ENCODE peak calls at places on chromosome 4, in six cellular contexts. V is astrocyte of the cerebellum; Q is CD4-positive, alpha-beta T cell; K is dermis microvascular lymphatic vessel endothelial cell; J is stimulated activated CD8-positive, alpha-beta memory T cell treated with anti-CD3 and anti-CD28 coated beads, Interleukin-7, amount 100 ng/mL, for 4 hours; S is NCI-H774. O is an unnamed sample.

GRCh38 chr4:1550122-1551070 is 133.7 kb downstream of the FAM53A start:
- DNase-seq in Q (no peak), J (no peak), S (no peak), K (no peak), V (no peak), O (no peak)

GRCh38 chr4:107902715-107903114 is 28.6 kb upstream of the CYP2U1 start:
- DNase-seq in J (no peak), Q (no peak), V (no peak), S (no peak), K (no peak), O (no peak)

GRCh38 chr4:27082786-27083185 is 222.1 kb downstream of the STIM2 start:
- DNase-seq in K (no peak), V (no peak), Q (no peak), S (no peak), J (no peak), O (no peak)

GRCh38 chr4:142886566-142886965 is 40.5 kb upstream of the INPP4B start:
- DNase-seq in J (no peak), V (no peak), Q (no peak), K (no peak), S (no peak), O (no peak)

GRCh38 chr4:3201718-3202702 is 46.9 kb upstream of the MSANTD1 start:
- DNase-seq in Q (peak; percentile 61), S (no peak), J (peak; percentile 39), K (peak; percentile 19), V (peak; percentile 9), O (no peak)

GRCh38 chr4:53189011-53189410 is 176.8 kb downstream of the SCFD2 start:
- DNase-seq in K (no peak), V (no peak), J (no peak), Q (no peak), S (no peak), O (no peak)

GRCh38 chr4:41199788-41200187 is 14.6 kb downstream of the APBB2 start:
- DNase-seq in J (no peak), Q (no peak), K (peak; percentile 63), S (no peak), V (no peak), O (no peak)

GRCh38 chr4:114077610-114078009 is 98.2 kb upstream of the ARSJ start:
- DNase-seq in J (no peak), Q (no peak), V (peak; percentile 66), K (peak; percentile 94), S (no peak), O (no peak)

GRCh38 chr4:52421811-52422213 is 237.3 kb downstream of the USP46 start:
- DNase-seq in V (no peak), K (no peak), Q (no peak), S (no peak), J (no peak), O (no peak)

GRCh38 chr4:99885063-99885664 is 9.1 kb downstream of the LAMTOR3 start:
- DNase-seq in Q (no peak), S (no peak), V (peak; percentile 38), J (no peak), K (peak; percentile 40), O (peak; percentile 4)

GRCh38 chr4:28105271-28105859 is 1244.7 kb downstream of the STIM2 start:
- DNase-seq in Q (no peak), V (no peak), J (no peak), S (no peak), K (no peak), O (no peak)

GRCh38 chr4:25712611-25713010 is 57.0 kb downstream of the SLC34A2 start:
- DNase-seq in K (no peak), Q (no peak), V (no peak), S (no peak), J (no peak), O (no peak)

GRCh38 chr4:29423836-29424721 is 1296.1 kb upstream of the PCDH7 start:
- DNase-seq in V (peak; percentile 37), S (no peak), Q (no peak), K (no peak), J (no peak), O (no peak)

GRCh38 chr4:120557372-120557771 is 365.2 kb downstream of the PRDM5 start:
- DNase-seq in J (no peak), K (no peak), V (no peak), S (no peak), Q (no peak), O (no peak)

GRCh38 chr4:186624951-186625350 is 69.6 kb upstream of the MTNR1A start:
- DNase-seq in S (no peak), Q (no peak), V (peak; percentile 33), J (no peak), K (no peak), O (no peak)

GRCh38 chr4:55445921-55446577 is 50.3 kb downstream of the TMEM165 start:
- DNase-seq in K (no peak), S (no peak), Q (no peak), J (no peak), V (peak; percentile 18), O (no peak)

GRCh38 chr4:53702334-53703266 is 111.3 kb upstream of the LNX1 start:
- DNase-seq in K (peak; percentile 88), V (no peak), Q (no peak), J (no peak), S (peak; percentile 79), O (peak; percentile 28)

GRCh38 chr4:56757270-56757746 is 64.2 kb downstream of the SPINK2 start:
- DNase-seq in J (peak; percentile 22), Q (peak; percentile 39), V (no peak), K (peak; percentile 21), S (no peak), O (no peak)

GRCh38 chr4:102324725-102325124 is 20.6 kb downstream of the SLC39A8 start:
- DNase-seq in K (no peak), J (no peak), V (no peak), S (no peak), Q (no peak), O (no peak)

GRCh38 chr4:184994010-184994622 is 24.2 kb upstream of the HELT start:
- DNase-seq in J (no peak), K (no peak), Q (no peak), V (no peak), S (no peak), O (no peak)

GRCh38 chr4:124343711-124344110 is 368.8 kb downstream of the ANKRD50 start:
- DNase-seq in J (no peak), V (no peak), S (no peak), Q (no peak), K (no peak), O (no peak)

GRCh38 chr4:110085131-110085530 is 113.3 kb downstream of the ELOVL6 start:
- DNase-seq in V (no peak), S (no peak), Q (peak; percentile 20), J (no peak), K (peak; percentile 69), O (no peak)

GRCh38 chr4:143626134-143626859 is 74.2 kb downstream of the FREM3 start:
- DNase-seq in V (peak; percentile 16), Q (no peak), S (peak; percentile 1), J (no peak), K (peak; percentile 68), O (no peak)

GRCh38 chr4:19486400-19486799 is 765.3 kb upstream of the SLIT2 start:
- DNase-seq in J (no peak), S (no peak), K (peak; percentile 18), Q (no peak), V (no peak), O (no peak)

GRCh38 chr4:28388471-28388870 is 1527.8 kb downstream of the STIM2 start:
- DNase-seq in S (no peak), V (no peak), K (no peak), Q (no peak), J (no peak), O (no peak)

GRCh38 chr4:1843852-1844251 is 12.1 kb downstream of the LETM1 start:
- DNase-seq in S (no peak), K (no peak), V (no peak), Q (no peak), J (no peak), O (no peak)

GRCh38 chr4:168098257-168098717 is 6.0 kb downstream of the ANXA10 start:
- DNase-seq in Q (no peak), K (peak; percentile 63), S (no peak), V (no peak), J (no peak), O (no peak)

GRCh38 chr4:148376151-148376550 is 66.1 kb downstream of the NR3C2 start:
- DNase-seq in Q (peak; percentile 37), J (no peak), K (peak; percentile 89), S (peak; percentile 25), V (peak; percentile 47), O (no peak)

GRCh38 chr4:7074423-7074822 is 6.6 kb upstream of the GRPEL1 start:
- DNase-seq in V (no peak), Q (no peak), S (no peak), J (no peak), K (no peak), O (no peak)

GRCh38 chr4:8025668-8026067 is 86.0 kb upstream of the AFAP1 start:
- DNase-seq in K (no peak), J (no peak), S (no peak), V (no peak), Q (no peak), O (no peak)

GRCh38 chr4:9931196-9931595 is 90.1 kb downstream of the SLC2A9 start:
- DNase-seq in V (no peak), S (no peak), J (no peak), Q (no peak), K (no peak), O (no peak)

GRCh38 chr4:7557447-7557846 is 122.7 kb upstream of the PSAPL1 start:
- DNase-seq in J (no peak), K (no peak), V (peak; percentile 4), S (no peak), Q (no peak), O (no peak)

GRCh38 chr4:16196482-16197393 is 29.5 kb downstream of the TAPT1 start:
- DNase-seq in S (no peak), Q (no peak), K (peak; percentile 70), J (no peak), V (peak; percentile 70), O (peak; percentile 13)

GRCh38 chr4:2253160-2254084 is 8.5 kb downstream of the MXD4 start:
- DNase-seq in V (no peak), K (no peak), J (no peak), S (no peak), Q (no peak), O (no peak)

GRCh38 chr4:83855044-83855443 is 319.1 kb downstream of the GPAT3 start:
- DNase-seq in V (peak; percentile 79), Q (no peak), K (peak; percentile 1), J (no peak), S (no peak), O (no peak)

GRCh38 chr4:115234405-115235093 is 121.1 kb upstream of the NDST4 start:
- DNase-seq in V (no peak), K (no peak), S (no peak), J (no peak), Q (no peak), O (no peak)

GRCh38 chr4:146183209-146183608 is 7.7 kb downstream of the LSM6 start:
- DNase-seq in K (no peak), J (no peak), V (no peak), S (no peak), Q (no peak), O (no peak)